ENCODE peak calls at places on chromosomes 11 and 22, in eight cellular contexts. N is substantia nigra, E is NCI-H345, R is GM04503, Y is cardiac fibroblast, I is amniotic stem cell, U is mammary epithelial cell, B is AG08396. P is an unnamed sample.
A peak's percentile ranks its signal among the peaks of the same experiment; 100 is the strongest.

GRCh38 chr11:66685276-66686099 is 7.8 kb upstream of the RBM4B start:
- DNase-seq in N (no peak), E (peak; percentile 28), R (no peak), Y (no peak), I (no peak), U (no peak), B (no peak), P (no peak)

GRCh38 chr11:81255905-81256304 is 1477.8 kb downstream of the FAM181B start:
- DNase-seq in N (no peak), E (no peak), R (no peak), Y (no peak), I (no peak), U (no peak), B (no peak), P (no peak)

GRCh38 chr11:128497057-128497957 is 90.1 kb downstream of the ETS1 start:
- DNase-seq in N (no peak), E (no peak), R (peak; percentile 96), Y (peak; percentile 94), I (peak; percentile 89), U (peak; percentile 90), B (peak; percentile 66), P (peak; percentile 96)

GRCh38 chr11:69509381-69509780 is 27.9 kb downstream of the LINC01488 start:
- DNase-seq in N (no peak), E (no peak), R (no peak), Y (no peak), I (no peak), U (no peak), B (no peak), P (no peak)

GRCh38 chr11:131423715-131424114 is 53.3 kb downstream of the NTM start:
- DNase-seq in N (no peak), E (no peak), R (no peak), Y (peak; percentile 11), I (no peak), U (peak; percentile 46), B (peak; percentile 12), P (no peak)

GRCh38 chr11:3340025-3340424 is 38.9 kb downstream of the ZNF195 start:
- DNase-seq in N (no peak), E (no peak), R (peak; percentile 58), Y (peak; percentile 55), I (peak; percentile 62), U (peak; percentile 75), B (peak; percentile 77), P (peak; percentile 27)

GRCh38 chr11:64074239-64074638 is 38.5 kb downstream of the FLRT1 start:
- DNase-seq in N (no peak), E (no peak), R (no peak), Y (peak; percentile 50), I (no peak), U (peak; percentile 10), B (no peak), P (no peak)

GRCh38 chr11:66076561-66076960 is 6.5 kb downstream of the PACS1 start:
- DNase-seq in N (no peak), E (no peak), R (no peak), Y (peak; percentile 31), I (no peak), U (no peak), B (no peak), P (no peak)

GRCh38 chr22:43227231-43227630 is 40.3 kb upstream of the TTLL12 start:
- DNase-seq in N (no peak), E (no peak), R (no peak), Y (no peak), I (no peak), U (no peak), B (peak; percentile 51), P (no peak)

GRCh38 chr11:101133190-101133589 is 3.6 kb upstream of the PGR start:
- DNase-seq in N (no peak), E (no peak), R (no peak), Y (peak; percentile 29), I (no peak), U (no peak), B (no peak), P (no peak)

GRCh38 chr11:85236211-85236610 is 390.9 kb downstream of the DLG2 start:
- DNase-seq in N (no peak), E (no peak), R (no peak), Y (no peak), I (no peak), U (no peak), B (no peak), P (no peak)

GRCh38 chr11:12019337-12019736 is 10.9 kb upstream of the DKK3 start:
- DNase-seq in N (no peak), E (no peak), R (no peak), Y (peak; percentile 83), I (no peak), U (peak; percentile 37), B (peak; percentile 35), P (no peak)

GRCh38 chr11:2551131-2551530 is 106.3 kb downstream of the KCNQ1 start:
- DNase-seq in N (no peak), E (no peak), R (no peak), Y (no peak), I (no peak), U (no peak), B (no peak), P (no peak)